ENCODE peak calls at places on chromosomes 2 and 18, in nine cellular contexts. One of them, this sample, is unnamed.

GRCh38 chr2:51581636-51582267 is 549.8 kb upstream of the NRXN1 start:
- DNase-seq in EL: no peak
- DNase-seq in iPS DF 6.9: no peak
- DNase-seq in NCI-H2081: no peak
- DNase-seq in NCI-H510A treated with DMSO at 0.1 percent for 48 hours: no peak
- DNase-seq in kidney tubule cell: no peak
- DNase-seq in sciatic nerve: no peak
- DNase-seq in osteocyte: no peak
- DNase-seq in activated CD4-positive, alpha-beta T cell treated with anti-CD3 and anti-CD28 coated beads, Interleukin-2, amount 10 ng/mL, durations not matched to agents 7 days and 5 days: no peak
- DNase-seq in this sample: no peak

GRCh38 chr2:37827455-37827854 is 97.6 kb upstream of the RMDN2 start:
- DNase-seq in EL: no peak
- DNase-seq in iPS DF 6.9: no peak
- DNase-seq in NCI-H2081: no peak
- DNase-seq in NCI-H510A treated with DMSO at 0.1 percent for 48 hours: no peak
- DNase-seq in kidney tubule cell: no peak
- DNase-seq in sciatic nerve: no peak
- DNase-seq in osteocyte: no peak
- DNase-seq in activated CD4-positive, alpha-beta T cell treated with anti-CD3 and anti-CD28 coated beads, Interleukin-2, amount 10 ng/mL, durations not matched to agents 7 days and 5 days: no peak
- DNase-seq in this sample: no peak

GRCh38 chr18:21831413-21831831 is 90.8 kb downstream of the MIB1 start:
- DNase-seq in EL: no peak
- DNase-seq in iPS DF 6.9: no peak
- DNase-seq in NCI-H2081: no peak
- DNase-seq in NCI-H510A treated with DMSO at 0.1 percent for 48 hours: no peak
- DNase-seq in kidney tubule cell: peak; percentile 16
- DNase-seq in sciatic nerve: no peak
- DNase-seq in osteocyte: no peak
- DNase-seq in activated CD4-positive, alpha-beta T cell treated with anti-CD3 and anti-CD28 coated beads, Interleukin-2, amount 10 ng/mL, durations not matched to agents 7 days and 5 days: no peak
- DNase-seq in this sample: peak; percentile 34

GRCh38 chr18:46222710-46223360 is 118.7 kb downstream of the HAUS1 start:
- DNase-seq in EL: no peak
- DNase-seq in iPS DF 6.9: no peak
- DNase-seq in NCI-H2081: no peak
- DNase-seq in NCI-H510A treated with DMSO at 0.1 percent for 48 hours: no peak
- DNase-seq in kidney tubule cell: no peak
- DNase-seq in sciatic nerve: no peak
- DNase-seq in osteocyte: no peak
- DNase-seq in activated CD4-positive, alpha-beta T cell treated with anti-CD3 and anti-CD28 coated beads, Interleukin-2, amount 10 ng/mL, durations not matched to agents 7 days and 5 days: no peak
- DNase-seq in this sample: no peak

GRCh38 chr18:63505566-63506335 is 29.0 kb downstream of the SERPINB5 start:
- DNase-seq in EL: peak; percentile 43
- DNase-seq in iPS DF 6.9: no peak
- DNase-seq in NCI-H2081: no peak
- DNase-seq in NCI-H510A treated with DMSO at 0.1 percent for 48 hours: peak; percentile 29
- DNase-seq in kidney tubule cell: peak; percentile 27
- DNase-seq in sciatic nerve: no peak
- DNase-seq in osteocyte: no peak
- DNase-seq in activated CD4-positive, alpha-beta T cell treated with anti-CD3 and anti-CD28 coated beads, Interleukin-2, amount 10 ng/mL, durations not matched to agents 7 days and 5 days: peak; percentile 37
- DNase-seq in this sample: peak; percentile 4

GRCh38 chr2:19893520-19894134 is 8.2 kb downstream of the TTC32 start:
- DNase-seq in EL: no peak
- DNase-seq in iPS DF 6.9: no peak
- DNase-seq in NCI-H2081: no peak
- DNase-seq in NCI-H510A treated with DMSO at 0.1 percent for 48 hours: no peak
- DNase-seq in kidney tubule cell: no peak
- DNase-seq in sciatic nerve: no peak
- DNase-seq in osteocyte: no peak
- DNase-seq in activated CD4-positive, alpha-beta T cell treated with anti-CD3 and anti-CD28 coated beads, Interleukin-2, amount 10 ng/mL, durations not matched to agents 7 days and 5 days: no peak
- DNase-seq in this sample: no peak

GRCh38 chr18:44803019-44803650 is 122.4 kb downstream of the SETBP1 start:
- DNase-seq in EL: no peak
- DNase-seq in iPS DF 6.9: no peak
- DNase-seq in NCI-H2081: peak; percentile 19
- DNase-seq in NCI-H510A treated with DMSO at 0.1 percent for 48 hours: peak; percentile 49
- DNase-seq in kidney tubule cell: no peak
- DNase-seq in sciatic nerve: no peak
- DNase-seq in osteocyte: no peak
- DNase-seq in activated CD4-positive, alpha-beta T cell treated with anti-CD3 and anti-CD28 coated beads, Interleukin-2, amount 10 ng/mL, durations not matched to agents 7 days and 5 days: no peak
- DNase-seq in this sample: peak; percentile 53

GRCh38 chr2:162258169-162258568 is 14.9 kb upstream of the FAP start:
- DNase-seq in EL: no peak
- DNase-seq in iPS DF 6.9: no peak
- DNase-seq in NCI-H2081: no peak
- DNase-seq in NCI-H510A treated with DMSO at 0.1 percent for 48 hours: no peak
- DNase-seq in kidney tubule cell: peak; percentile 6
- DNase-seq in sciatic nerve: no peak
- DNase-seq in osteocyte: no peak
- DNase-seq in activated CD4-positive, alpha-beta T cell treated with anti-CD3 and anti-CD28 coated beads, Interleukin-2, amount 10 ng/mL, durations not matched to agents 7 days and 5 days: no peak
- DNase-seq in this sample: peak; percentile 24

GRCh38 chr2:238202326-238203103 is 980 bp downstream of the ILKAP start:
- DNase-seq in EL: peak; percentile 15
- DNase-seq in iPS DF 6.9: no peak
- DNase-seq in NCI-H2081: no peak
- DNase-seq in NCI-H510A treated with DMSO at 0.1 percent for 48 hours: no peak
- DNase-seq in kidney tubule cell: peak; percentile 17
- DNase-seq in sciatic nerve: no peak
- DNase-seq in osteocyte: no peak
- DNase-seq in activated CD4-positive, alpha-beta T cell treated with anti-CD3 and anti-CD28 coated beads, Interleukin-2, amount 10 ng/mL, durations not matched to agents 7 days and 5 days: peak; percentile 27
- DNase-seq in this sample: peak; percentile 18

GRCh38 chr2:136117909-136118818 is at the start of gene CXCR4:
- DNase-seq in EL: peak; percentile 32
- DNase-seq in iPS DF 6.9: peak; percentile 75
- DNase-seq in NCI-H2081: peak; percentile 69
- DNase-seq in NCI-H510A treated with DMSO at 0.1 percent for 48 hours: peak; percentile 91
- DNase-seq in kidney tubule cell: peak; percentile 64
- DNase-seq in sciatic nerve: peak; percentile 87
- DNase-seq in osteocyte: no peak
- DNase-seq in activated CD4-positive, alpha-beta T cell treated with anti-CD3 and anti-CD28 coated beads, Interleukin-2, amount 10 ng/mL, durations not matched to agents 7 days and 5 days: peak; percentile 86
- DNase-seq in this sample: peak; percentile 2

GRCh38 chr18:58202406-58202730 is 158.3 kb downstream of the NEDD4L start:
- DNase-seq in EL: peak; percentile 78
- DNase-seq in iPS DF 6.9: no peak
- DNase-seq in NCI-H2081: no peak
- DNase-seq in NCI-H510A treated with DMSO at 0.1 percent for 48 hours: peak; percentile 98
- DNase-seq in kidney tubule cell: peak; percentile 88
- DNase-seq in sciatic nerve: no peak
- DNase-seq in osteocyte: no peak
- DNase-seq in activated CD4-positive, alpha-beta T cell treated with anti-CD3 and anti-CD28 coated beads, Interleukin-2, amount 10 ng/mL, durations not matched to agents 7 days and 5 days: no peak
- DNase-seq in this sample: peak; percentile 34

GRCh38 chr2:151162185-151162584 is 99.5 kb downstream of the RBM43 start:
- DNase-seq in EL: peak; percentile 18
- DNase-seq in iPS DF 6.9: no peak
- DNase-seq in NCI-H2081: no peak
- DNase-seq in NCI-H510A treated with DMSO at 0.1 percent for 48 hours: no peak
- DNase-seq in kidney tubule cell: peak; percentile 6
- DNase-seq in sciatic nerve: no peak
- DNase-seq in osteocyte: no peak
- DNase-seq in activated CD4-positive, alpha-beta T cell treated with anti-CD3 and anti-CD28 coated beads, Interleukin-2, amount 10 ng/mL, durations not matched to agents 7 days and 5 days: no peak
- DNase-seq in this sample: peak; percentile 70

GRCh38 chr18:62881509-62882016 is 166.2 kb downstream of the PHLPP1 start:
- DNase-seq in EL: peak; percentile 97
- DNase-seq in iPS DF 6.9: no peak
- DNase-seq in NCI-H2081: peak; percentile 33
- DNase-seq in NCI-H510A treated with DMSO at 0.1 percent for 48 hours: peak; percentile 94
- DNase-seq in kidney tubule cell: peak; percentile 90
- DNase-seq in sciatic nerve: no peak
- DNase-seq in osteocyte: no peak
- DNase-seq in activated CD4-positive, alpha-beta T cell treated with anti-CD3 and anti-CD28 coated beads, Interleukin-2, amount 10 ng/mL, durations not matched to agents 7 days and 5 days: no peak
- DNase-seq in this sample: peak; percentile 95

GRCh38 chr18:42157420-42157819 is 202.4 kb downstream of the PIK3C3 start:
- DNase-seq in EL: no peak
- DNase-seq in iPS DF 6.9: no peak
- DNase-seq in NCI-H2081: no peak
- DNase-seq in NCI-H510A treated with DMSO at 0.1 percent for 48 hours: no peak
- DNase-seq in kidney tubule cell: no peak
- DNase-seq in sciatic nerve: no peak
- DNase-seq in osteocyte: no peak
- DNase-seq in activated CD4-positive, alpha-beta T cell treated with anti-CD3 and anti-CD28 coated beads, Interleukin-2, amount 10 ng/mL, durations not matched to agents 7 days and 5 days: no peak
- DNase-seq in this sample: no peak

GRCh38 chr2:177799531-177799930 is 273.0 kb downstream of the PDE11A start:
- DNase-seq in EL: peak; percentile 29
- DNase-seq in iPS DF 6.9: peak; percentile 29
- DNase-seq in NCI-H2081: peak; percentile 26
- DNase-seq in NCI-H510A treated with DMSO at 0.1 percent for 48 hours: peak; percentile 20
- DNase-seq in kidney tubule cell: peak; percentile 39
- DNase-seq in sciatic nerve: no peak
- DNase-seq in osteocyte: no peak
- DNase-seq in activated CD4-positive, alpha-beta T cell treated with anti-CD3 and anti-CD28 coated beads, Interleukin-2, amount 10 ng/mL, durations not matched to agents 7 days and 5 days: peak; percentile 20
- DNase-seq in this sample: peak; percentile 12

GRCh38 chr2:113126845-113127645 is at the start of gene IL1RN:
- DNase-seq in EL: no peak
- DNase-seq in iPS DF 6.9: no peak
- DNase-seq in NCI-H2081: no peak
- DNase-seq in NCI-H510A treated with DMSO at 0.1 percent for 48 hours: no peak
- DNase-seq in kidney tubule cell: no peak
- DNase-seq in sciatic nerve: no peak
- DNase-seq in osteocyte: peak; percentile 38
- DNase-seq in activated CD4-positive, alpha-beta T cell treated with anti-CD3 and anti-CD28 coated beads, Interleukin-2, amount 10 ng/mL, durations not matched to agents 7 days and 5 days: no peak
- DNase-seq in this sample: no peak

GRCh38 chr2:28322051-28322450 is 70.6 kb upstream of the FOSL2 start:
- DNase-seq in EL: no peak
- DNase-seq in iPS DF 6.9: no peak
- DNase-seq in NCI-H2081: no peak
- DNase-seq in NCI-H510A treated with DMSO at 0.1 percent for 48 hours: no peak
- DNase-seq in kidney tubule cell: no peak
- DNase-seq in sciatic nerve: no peak
- DNase-seq in osteocyte: no peak
- DNase-seq in activated CD4-positive, alpha-beta T cell treated with anti-CD3 and anti-CD28 coated beads, Interleukin-2, amount 10 ng/mL, durations not matched to agents 7 days and 5 days: no peak
- DNase-seq in this sample: no peak

GRCh38 chr18:50573679-50574078 is 13.8 kb downstream of the MAPK4 start:
- DNase-seq in EL: no peak
- DNase-seq in iPS DF 6.9: no peak
- DNase-seq in NCI-H2081: no peak
- DNase-seq in NCI-H510A treated with DMSO at 0.1 percent for 48 hours: no peak
- DNase-seq in kidney tubule cell: peak; percentile 6
- DNase-seq in sciatic nerve: no peak
- DNase-seq in osteocyte: no peak
- DNase-seq in activated CD4-positive, alpha-beta T cell treated with anti-CD3 and anti-CD28 coated beads, Interleukin-2, amount 10 ng/mL, durations not matched to agents 7 days and 5 days: no peak
- DNase-seq in this sample: no peak